ENCODE peak calls at places on chromosomes 11 and 22, in five cellular contexts. C is activated CD8-positive, alpha-beta memory T cell treated with anti-CD3 and anti-CD28 coated beads for 4 hours; P is activated naive CD8-positive, alpha-beta T cell treated with anti-CD3 and anti-CD28 coated beads for 36 hours; X is T-helper 9 cell; D is CD8-positive, alpha-beta memory T cell. Y is an unnamed sample.

GRCh38 chr11:131640320-131640719 is 269.9 kb downstream of the NTM start:
- DNase-seq in C (no peak), P (no peak), X (no peak), D (no peak), Y (no peak)

GRCh38 chr22:46750861-46751260 is 11.6 kb upstream of the TBC1D22A start:
- DNase-seq in C (no peak), P (no peak), X (no peak), D (no peak), Y (no peak)

GRCh38 chr11:130609121-130610035 is 160.9 kb downstream of the ADAMTS15 start:
- DNase-seq in C (no peak), P (no peak), X (no peak), D (no peak), Y (no peak)

GRCh38 chr22:49108636-49109315 is 718.9 kb downstream of the BRD1 start:
- DNase-seq in C (no peak), P (no peak), X (no peak), D (no peak), Y (no peak)

GRCh38 chr22:41568811-41569210 is 8.0 kb downstream of the CSDC2 start:
- DNase-seq in C (no peak), P (no peak), X (no peak), D (no peak), Y (no peak)

GRCh38 chr11:92782806-92783205 is 186.6 kb upstream of the MTNR1B start:
- DNase-seq in C (no peak), P (no peak), X (no peak), D (no peak), Y (no peak)

GRCh38 chr11:58805065-58805464 is 39.4 kb downstream of the GLYATL2 start:
- DNase-seq in C (no peak), P (no peak), X (no peak), D (no peak), Y (no peak)

GRCh38 chr22:43827336-43827735 is 15.2 kb upstream of the EFCAB6 start:
- DNase-seq in C (no peak), P (no peak), X (no peak), D (no peak), Y (no peak)

GRCh38 chr11:131796089-131796488 is 425.7 kb downstream of the NTM start:
- DNase-seq in C (no peak), P (no peak), X (no peak), D (no peak), Y (no peak)

GRCh38 chr22:38423512-38424503 is 31.2 kb downstream of the KCNJ4 start:
- DNase-seq in C (no peak), P (no peak), X (no peak), D (no peak), Y (no peak)

GRCh38 chr11:57547854-57548377 is 10.5 kb downstream of the SMTNL1 start:
- DNase-seq in C (no peak), P (peak), X (no peak), D (peak), Y (no peak)

GRCh38 chr22:49779853-49780271 is 47.8 kb downstream of the BRD1 start:
- DNase-seq in C (no peak), P (no peak), X (no peak), D (no peak), Y (no peak)

GRCh38 chr22:18044548-18045271 is 20.3 kb upstream of the MICAL3 start:
- DNase-seq in C (no peak), P (no peak), X (no peak), D (no peak), Y (no peak)

GRCh38 chr11:66970371-66970807 is 4.7 kb upstream of the C11orf86 start:
- DNase-seq in C (no peak), P (no peak), X (no peak), D (no peak), Y (no peak)

GRCh38 chr11:126431401-126432064 is 76.0 kb downstream of the ST3GAL4 start:
- DNase-seq in C (no peak), P (no peak), X (no peak), D (no peak), Y (no peak)

GRCh38 chr11:28142724-28143123 is 34.5 kb downstream of the METTL15 start:
- DNase-seq in C (no peak), P (no peak), X (no peak), D (no peak), Y (no peak)

GRCh38 chr11:33636104-33636503 is 64.5 kb downstream of the C11orf91 start:
- DNase-seq in C (no peak), P (no peak), X (no peak), D (no peak), Y (no peak)

GRCh38 chr22:19876941-19877625 is 22.4 kb upstream of the GNB1L start:
- DNase-seq in C (no peak), P (no peak), X (no peak), D (no peak), Y (no peak)

GRCh38 chr11:2898366-2899079 is 12.9 kb upstream of the CDKN1C start:
- DNase-seq in C (peak), P (peak), X (peak), D (peak), Y (peak)

GRCh38 chr11:65310756-65311155 is 3.9 kb upstream of the CDC42EP2 start:
- DNase-seq in C (no peak), P (no peak), X (no peak), D (no peak), Y (no peak)

GRCh38 chr11:115903179-115903578 is 399.0 kb upstream of the CADM1 start:
- DNase-seq in C (no peak), P (no peak), X (no peak), D (no peak), Y (no peak)

GRCh38 chr11:12418019-12418611 is 40.7 kb downstream of the PARVA start:
- DNase-seq in C (no peak), P (no peak), X (no peak), D (no peak), Y (no peak)

GRCh38 chr11:1893581-1894359 is 2.1 kb upstream of the PRR33 start:
- DNase-seq in C (no peak), P (no peak), X (no peak), D (no peak), Y (no peak)

GRCh38 chr11:114556135-114556534 is 3.5 kb downstream of the NXPE1 start:
- DNase-seq in C (no peak), P (no peak), X (no peak), D (no peak), Y (no peak)

GRCh38 chr11:33721291-33721840 is 14.9 kb downstream of the CD59 start:
- DNase-seq in C (no peak), P (no peak), X (no peak), D (no peak), Y (no peak)

GRCh38 chr11:118275184-118275583 is 11.1 kb upstream of the MPZL2 start:
- DNase-seq in C (no peak), P (no peak), X (no peak), D (no peak), Y (no peak)

GRCh38 chr11:72686639-72687215 is 12.5 kb upstream of the PDE2A start:
- DNase-seq in C (no peak), P (no peak), X (no peak), D (no peak), Y (no peak)

GRCh38 chr11:36192723-36193619 is 96.3 kb downstream of the COMMD9 start:
- DNase-seq in C (no peak), P (no peak), X (no peak), D (no peak), Y (no peak)

GRCh38 chr11:11979487-11980117 is 28.8 kb downstream of the DKK3 start:
- DNase-seq in C (no peak), P (no peak), X (no peak), D (no peak), Y (no peak)

GRCh38 chr11:77113382-77114088 is 10.9 kb downstream of the OMP start:
- DNase-seq in C (no peak), P (peak), X (no peak), D (no peak), Y (peak)

GRCh38 chr11:77590194-77590591 is 440 bp downstream of the AQP11 start:
- DNase-seq in C (no peak), P (no peak), X (no peak), D (peak), Y (peak)

GRCh38 chr11:62918531-62918930 is 2.6 kb downstream of the CHRM1 start:
- DNase-seq in C (no peak), P (no peak), X (no peak), D (no peak), Y (no peak)

GRCh38 chr11:127443297-127443696 is 442.7 kb upstream of the KIRREL3 start:
- DNase-seq in C (no peak), P (no peak), X (no peak), D (no peak), Y (no peak)

GRCh38 chr11:8006349-8006977 is 19.3 kb downstream of the EIF3F start:
- DNase-seq in C (no peak), P (peak), X (peak), D (peak), Y (peak)

GRCh38 chr11:46727952-46728658 is 9.1 kb downstream of the F2 start:
- DNase-seq in C (no peak), P (no peak), X (no peak), D (no peak), Y (no peak)

GRCh38 chr11:94806436-94806835 is 38.3 kb downstream of the AMOTL1 start:
- DNase-seq in C (no peak), P (no peak), X (no peak), D (no peak), Y (no peak)

GRCh38 chr11:1896468-1896867 is 4.8 kb upstream of the PRR33 start:
- DNase-seq in C (no peak), P (no peak), X (no peak), D (no peak), Y (no peak)

GRCh38 chr22:45511847-45512261 is 9.2 kb downstream of the FBLN1 start:
- DNase-seq in C (no peak), P (no peak), X (no peak), D (no peak), Y (no peak)